ENCODE peak calls at places on chromosomes 3 and 15, in four cellular contexts. One of them, this sample, is unnamed.

GRCh38 chr3:198028718-198029117 is 68.7 kb downstream of the LMLN start:
- DNase-seq in WERI-Rb-1: no peak
- DNase-seq in A549: no peak
- DNase-seq in caudate nucleus: no peak
- DNase-seq in this sample: no peak

GRCh38 chr15:71443538-71443937 is 328.3 kb downstream of the THSD4 start:
- DNase-seq in caudate nucleus: no peak
- DNase-seq in A549: peak
- DNase-seq in WERI-Rb-1: peak
- DNase-seq in this sample: peak

GRCh38 chr3:123634149-123635051 is 49.5 kb upstream of the HACD2 start:
- DNase-seq in WERI-Rb-1: no peak
- DNase-seq in A549: no peak
- DNase-seq in caudate nucleus: no peak
- DNase-seq in this sample: no peak

GRCh38 chr3:10194328-10195071 is 29.8 kb downstream of the IRAK2 start:
- DNase-seq in A549: no peak
- DNase-seq in caudate nucleus: no peak
- DNase-seq in WERI-Rb-1: no peak
- DNase-seq in this sample: peak

GRCh38 chr15:26179906-26180305 is 316.8 kb upstream of the ATP10A start:
- DNase-seq in A549: peak
- DNase-seq in caudate nucleus: no peak
- DNase-seq in WERI-Rb-1: peak
- DNase-seq in this sample: no peak

GRCh38 chr3:112092439-112093179 is 6.4 kb downstream of the C3orf52 start:
- DNase-seq in WERI-Rb-1: no peak
- DNase-seq in A549: no peak
- DNase-seq in caudate nucleus: no peak
- DNase-seq in this sample: no peak

GRCh38 chr3:108590443-108590842 is 921 bp downstream of the DZIP3 start:
- DNase-seq in WERI-Rb-1: no peak
- DNase-seq in caudate nucleus: no peak
- DNase-seq in A549: no peak
- DNase-seq in this sample: no peak

GRCh38 chr3:9786825-9787654 is 5.2 kb downstream of the TADA3 start:
- DNase-seq in WERI-Rb-1: no peak
- DNase-seq in A549: no peak
- DNase-seq in caudate nucleus: no peak
- DNase-seq in this sample: peak

GRCh38 chr15:100918690-100919480 is at the start of gene LRRK1:
- DNase-seq in A549: peak
- DNase-seq in WERI-Rb-1: peak
- DNase-seq in caudate nucleus: no peak
- DNase-seq in this sample: peak

GRCh38 chr3:52428151-52429005 is 16.5 kb downstream of the SEMA3G start:
- DNase-seq in caudate nucleus: no peak
- DNase-seq in WERI-Rb-1: peak
- DNase-seq in A549: peak
- DNase-seq in this sample: no peak

GRCh38 chr3:141337523-141337854 is 30.8 kb upstream of the ZBTB38 start:
- DNase-seq in caudate nucleus: no peak
- DNase-seq in A549: no peak
- DNase-seq in WERI-Rb-1: no peak
- DNase-seq in this sample: no peak

GRCh38 chr3:71305246-71306206 is 278.0 kb downstream of the FOXP1 start:
- DNase-seq in A549: no peak
- DNase-seq in caudate nucleus: peak
- DNase-seq in WERI-Rb-1: no peak
- DNase-seq in this sample: no peak

GRCh38 chr15:26875476-26875850 is 8.6 kb downstream of the GABRA5 start:
- DNase-seq in caudate nucleus: no peak
- DNase-seq in A549: no peak
- DNase-seq in WERI-Rb-1: no peak
- DNase-seq in this sample: no peak

GRCh38 chr15:49982586-49982985 is 136.4 kb downstream of the ATP8B4 start:
- DNase-seq in WERI-Rb-1: no peak
- DNase-seq in A549: no peak
- DNase-seq in caudate nucleus: no peak
- DNase-seq in this sample: no peak

DNA sequence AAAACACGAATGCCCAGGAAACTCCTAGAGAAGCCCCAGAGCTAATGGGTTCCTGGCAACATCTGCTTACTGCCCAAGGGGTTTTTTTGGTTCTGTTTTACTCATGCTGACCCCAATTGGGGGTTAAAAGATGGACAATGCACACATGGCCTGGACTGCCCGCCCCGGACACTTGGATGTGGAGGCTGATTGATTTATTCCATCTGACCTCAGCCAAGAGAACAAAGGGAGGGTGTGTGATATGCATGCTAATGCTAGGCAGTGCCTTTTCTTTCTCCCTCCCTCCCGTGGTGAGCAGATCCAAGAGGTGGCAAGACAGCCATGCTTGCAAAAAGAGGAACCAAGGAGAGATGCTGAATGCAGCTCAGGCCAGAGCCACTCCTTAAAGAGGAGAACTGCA is 3.3 kb upstream of the LRTM1 start:
- DNase-seq in caudate nucleus: peak
- DNase-seq in A549: no peak
- DNase-seq in WERI-Rb-1: no peak
- DNase-seq in this sample: no peak
- H3K27ac ChIP-seq in caudate nucleus: peak
- H3K27ac ChIP-seq in A549: no peak
- H3K27ac ChIP-seq in WERI-Rb-1: no peak
- H3K27ac ChIP-seq in this sample: no peak

GRCh38 chr3:151301787-151302186 is 14.8 kb downstream of the GPR87 start:
- DNase-seq in caudate nucleus: no peak
- DNase-seq in WERI-Rb-1: no peak
- DNase-seq in A549: no peak
- DNase-seq in this sample: no peak
- H3K27ac ChIP-seq in caudate nucleus: no peak
- H3K27ac ChIP-seq in WERI-Rb-1: no peak
- H3K27ac ChIP-seq in A549: no peak
- H3K27ac ChIP-seq in this sample: no peak

GRCh38 chr3:49417516-49418120 is 4.7 kb downstream of the AMT start:
- DNase-seq in WERI-Rb-1: no peak
- DNase-seq in A549: no peak
- DNase-seq in caudate nucleus: no peak
- DNase-seq in this sample: no peak

GRCh38 chr3:49421890-49422378 is 339 bp downstream of the AMT start:
- DNase-seq in caudate nucleus: no peak
- DNase-seq in WERI-Rb-1: no peak
- DNase-seq in A549: no peak
- DNase-seq in this sample: no peak

GRCh38 chr3:49427581-49427980 is 1.5 kb downstream of the NICN1 start:
- DNase-seq in caudate nucleus: no peak
- DNase-seq in A549: no peak
- DNase-seq in WERI-Rb-1: no peak
- DNase-seq in this sample: no peak

GRCh38 chr3:49424816-49425215 is 2.5 kb upstream of the AMT start:
- DNase-seq in A549: no peak
- DNase-seq in caudate nucleus: no peak
- DNase-seq in WERI-Rb-1: no peak
- DNase-seq in this sample: no peak

DNA sequence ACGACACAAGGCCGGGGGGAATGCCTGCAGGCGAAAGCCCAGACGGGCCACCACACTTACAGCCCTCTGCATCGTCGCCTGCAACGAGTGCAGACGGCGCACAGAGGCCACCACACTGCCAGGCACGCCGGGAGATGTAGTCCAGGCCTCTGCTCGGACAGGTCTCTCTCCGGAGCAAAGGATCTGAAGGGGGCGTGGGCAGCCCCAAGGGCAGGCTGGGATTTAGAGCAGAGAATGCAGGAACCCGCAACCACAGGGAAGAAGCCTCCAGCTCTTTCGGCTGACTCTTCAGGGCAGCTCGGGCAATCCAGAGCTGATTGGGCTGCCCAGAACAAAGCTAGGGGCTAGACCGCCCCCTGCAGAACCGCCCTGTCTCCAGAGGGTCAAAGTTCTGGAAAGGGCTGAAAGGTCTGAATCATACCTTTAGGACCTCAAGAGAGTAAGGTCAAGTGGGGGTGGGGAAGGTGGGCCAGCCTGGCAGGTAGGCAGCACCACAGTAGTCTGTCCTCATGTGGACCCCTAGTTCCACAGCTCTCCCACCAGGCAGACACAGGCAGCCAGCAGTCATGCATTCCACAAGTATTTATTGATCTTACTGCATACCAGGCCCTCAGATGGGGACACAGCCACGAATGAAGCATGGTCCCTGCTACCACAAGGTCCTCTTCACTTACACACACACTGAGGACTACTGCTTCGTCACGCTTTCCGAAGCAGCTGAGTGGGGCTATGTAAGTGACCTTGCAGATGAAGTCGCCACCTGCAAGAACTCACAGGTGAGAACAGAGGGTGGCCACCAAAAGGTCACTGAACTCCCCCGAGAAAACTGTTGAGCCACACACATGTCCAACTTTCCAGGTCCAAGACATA is at the start of gene AMT:
- DNase-seq in A549: no peak
- DNase-seq in WERI-Rb-1: peak
- DNase-seq in caudate nucleus: peak
- DNase-seq in this sample: peak
- H3K27ac ChIP-seq in A549: peak
- H3K27ac ChIP-seq in WERI-Rb-1: peak
- H3K27ac ChIP-seq in caudate nucleus: no peak
- H3K27ac ChIP-seq in this sample: no peak

GRCh38 chr3:156445117-156445968 is 109.6 kb downstream of the SSR3 start:
- DNase-seq in A549: no peak
- DNase-seq in caudate nucleus: no peak
- DNase-seq in WERI-Rb-1: no peak
- DNase-seq in this sample: no peak
- H3K27ac ChIP-seq in A549: no peak
- H3K27ac ChIP-seq in caudate nucleus: no peak
- H3K27ac ChIP-seq in WERI-Rb-1: no peak
- H3K27ac ChIP-seq in this sample: no peak

GRCh38 chr3:53672987-53673386 is 173.2 kb downstream of the CHDH start:
- DNase-seq in caudate nucleus: no peak
- DNase-seq in WERI-Rb-1: no peak
- DNase-seq in A549: no peak
- DNase-seq in this sample: no peak
- H3K27ac ChIP-seq in caudate nucleus: no peak
- H3K27ac ChIP-seq in WERI-Rb-1: no peak
- H3K27ac ChIP-seq in A549: no peak
- H3K27ac ChIP-seq in this sample: no peak

DNA sequence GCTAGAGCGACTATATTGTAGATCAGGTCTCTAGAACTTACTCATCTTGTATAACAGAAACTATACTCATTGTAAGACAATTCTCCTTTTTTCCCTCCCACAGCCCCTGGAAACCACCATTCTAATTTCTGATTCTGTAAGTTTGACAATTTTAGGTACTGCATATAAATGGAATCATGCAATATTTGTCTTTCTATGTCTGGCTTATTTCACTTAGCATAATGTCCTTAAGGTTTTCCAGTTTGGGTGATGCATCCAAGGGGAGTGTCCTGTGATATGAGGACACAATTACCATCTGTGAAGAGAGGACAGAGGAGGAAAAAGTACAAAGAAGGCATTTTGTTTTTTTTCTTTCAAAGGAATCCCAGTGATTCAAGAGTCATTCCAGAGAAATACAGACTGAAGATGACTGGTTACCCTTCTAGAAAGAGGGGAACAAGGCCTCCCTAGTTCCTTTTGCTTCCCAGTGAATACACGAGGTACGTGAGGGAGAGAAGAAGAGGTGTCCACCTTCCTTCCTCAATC is 514.7 kb upstream of the TGFBR2 start:
- DNase-seq in A549: no peak
- DNase-seq in caudate nucleus: no peak
- DNase-seq in WERI-Rb-1: no peak
- DNase-seq in this sample: no peak
- H3K27ac ChIP-seq in A549: no peak
- H3K27ac ChIP-seq in caudate nucleus: no peak
- H3K27ac ChIP-seq in WERI-Rb-1: no peak
- H3K27ac ChIP-seq in this sample: no peak

DNA sequence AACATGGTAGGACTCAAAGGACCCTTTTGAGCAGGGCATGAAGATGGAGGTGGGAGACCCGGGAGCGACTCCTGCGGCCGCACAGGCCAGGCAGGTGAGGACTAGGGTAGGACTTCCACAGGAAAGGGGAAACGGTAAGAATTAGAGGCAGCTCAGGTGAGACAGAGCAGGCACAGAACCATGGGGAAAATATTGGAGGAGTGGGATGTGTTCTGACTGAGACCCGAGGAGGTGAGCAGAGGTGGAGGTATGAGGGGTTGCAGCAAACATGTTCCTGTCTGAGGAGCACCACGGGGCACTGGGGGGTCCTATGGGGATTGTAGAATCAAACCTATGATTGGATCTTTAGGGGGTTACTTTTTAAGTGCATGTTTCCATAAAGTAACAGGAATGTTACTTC is 1.4 kb upstream of the ISG20 start:
- DNase-seq in A549: no peak
- DNase-seq in WERI-Rb-1: no peak
- DNase-seq in caudate nucleus: no peak
- DNase-seq in this sample: peak
- H3K27ac ChIP-seq in A549: peak
- H3K27ac ChIP-seq in WERI-Rb-1: no peak
- H3K27ac ChIP-seq in caudate nucleus: no peak
- H3K27ac ChIP-seq in this sample: no peak